ENCODE peak calls at places on chromosome 5, in ten cellular contexts. Y, W, J, Q, H, K, E, D, Z and G are unnamed samples.

GRCh38 chr5:124789104-124789605 is 42.7 kb upstream of the ZNF608 start:
- DNase-seq in J (no peak), W (no peak), H (no peak), Z (no peak), Y (no peak), Q (no peak), D (peak; percentile 27), E (no peak), K (no peak), G (no peak)

GRCh38 chr5:14809369-14810144 is 62.0 kb downstream of the ANKH start:
- DNase-seq in H (peak; percentile 82), Y (peak; percentile 78), J (no peak), D (peak; percentile 82), Z (peak; percentile 79), E (no peak), W (no peak), K (peak; percentile 79), Q (peak; percentile 14), G (peak; percentile 98)

GRCh38 chr5:109784687-109785086 is 95.0 kb downstream of the MAN2A1 start:
- DNase-seq in E (no peak), Y (no peak), Q (no peak), D (no peak), J (no peak), Z (no peak), H (no peak), K (no peak), W (no peak), G (peak; percentile 27)

GRCh38 chr5:140259509-140259908 is 43.4 kb downstream of the PFDN1 start:
- DNase-seq in J (no peak), D (peak; percentile 98), H (no peak), K (no peak), E (no peak), Z (no peak), Y (no peak), W (no peak), Q (no peak), G (no peak)

GRCh38 chr5:59553992-59554391 is 339.5 kb downstream of the PDE4D start:
- DNase-seq in H (no peak), J (no peak), Y (no peak), W (no peak), E (no peak), D (no peak), K (no peak), Z (no peak), Q (no peak), G (no peak)

GRCh38 chr5:3194141-3194540 is 401.5 kb upstream of the IRX1 start:
- DNase-seq in Z (no peak), H (no peak), Y (no peak), K (no peak), W (no peak), Q (no peak), E (no peak), J (no peak), D (peak; percentile 43), G (no peak)

GRCh38 chr5:139162448-139162847 is 35.7 kb downstream of the SIL1 start:
- DNase-seq in Y (no peak), Q (no peak), W (no peak), Z (no peak), E (no peak), J (no peak), D (no peak), H (no peak), K (no peak), G (no peak)

GRCh38 chr5:147369742-147370374 is 135.0 kb downstream of the STK32A start:
- DNase-seq in J (no peak), H (no peak), Q (no peak), Y (no peak), Z (no peak), E (no peak), K (no peak), W (no peak), D (peak; percentile 36), G (peak; percentile 15)

GRCh38 chr5:60487885-60488425 is 212.0 kb downstream of the DEPDC1B start:
- DNase-seq in D (peak; percentile 90), Q (peak; percentile 16), E (no peak), J (no peak), Z (no peak), H (no peak), K (no peak), Y (no peak), W (no peak), G (peak; percentile 21)

GRCh38 chr5:146052780-146053179 is 52.6 kb downstream of the PLAC8L1 start:
- DNase-seq in W (no peak), H (no peak), D (no peak), Y (no peak), E (no peak), Z (no peak), J (no peak), Q (no peak), K (no peak), G (no peak)

GRCh38 chr5:141969783-141970741 is 1.2 kb downstream of the RNF14 start:
- DNase-seq in K (no peak), Y (no peak), H (no peak), E (no peak), W (no peak), J (no peak), Z (no peak), D (no peak), Q (no peak), G (peak; percentile 41)

GRCh38 chr5:136810198-136810823 is 445.0 kb upstream of the TRPC7 start:
- DNase-seq in E (no peak), D (peak; percentile 98), Y (peak; percentile 45), H (no peak), Q (no peak), W (no peak), Z (peak; percentile 9), J (no peak), K (no peak), G (peak; percentile 90)

GRCh38 chr5:154375331-154376008 is 70.3 kb upstream of the SAP30L start:
- DNase-seq in K (no peak), Z (peak; percentile 43), J (no peak), Y (no peak), D (no peak), H (no peak), Q (no peak), W (no peak), E (no peak), G (peak; percentile 15)

GRCh38 chr5:134226441-134227192 is 744 bp upstream of the PPP2CA start:
- DNase-seq in W (no peak), Z (no peak), Q (no peak), E (no peak), K (peak; percentile 79), J (no peak), Y (no peak), D (peak; percentile 20), H (no peak), G (peak; percentile 34)

GRCh38 chr5:177546262-177546741 is 8.1 kb downstream of the FAM193B start:
- DNase-seq in Y (peak; percentile 69), E (no peak), Q (peak; percentile 26), W (peak; percentile 79), J (no peak), D (peak; percentile 100), K (no peak), H (no peak), Z (peak; percentile 98), G (peak; percentile 99)

GRCh38 chr5:14595189-14595588 is 13.6 kb downstream of the OTULINL start:
- DNase-seq in E (no peak), W (no peak), K (peak; percentile 24), Z (no peak), Q (no peak), Y (no peak), H (peak; percentile 62), J (no peak), D (no peak), G (no peak)

GRCh38 chr5:122392844-122393243 is 80.8 kb downstream of the SNCAIP start:
- DNase-seq in E (no peak), D (no peak), Z (peak; percentile 81), K (no peak), Q (no peak), H (no peak), J (no peak), W (no peak), Y (no peak), G (no peak)

GRCh38 chr5:55313870-55314617 is 6.3 kb downstream of the MTREX start:
- DNase-seq in H (no peak), Y (no peak), W (no peak), Q (no peak), K (no peak), J (no peak), Z (no peak), D (no peak), E (no peak), G (no peak)